ENCODE peak calls at places on chromosomes 5 and 9, in six cellular contexts. F is body of pancreas, U is upper lobe of right lung, L is foreskin fibroblast, T is HFF-Myc, W is RWPE1. E is an unnamed sample.

GRCh38 chr5:124342027-124342471 is 404.4 kb downstream of the ZNF608 start:
- DNase-seq in T (peak), F (peak), U (no peak), W (no peak), L (peak), E (no peak)

GRCh38 chr5:121384359-121384758 is 467.3 kb upstream of the FTMT start:
- DNase-seq in W (no peak), L (no peak), F (no peak), U (no peak), T (no peak), E (no peak)

GRCh38 chr5:63961598-63962161 is 565 bp downstream of the HTR1A start:
- DNase-seq in W (no peak), L (no peak), T (no peak), F (no peak), U (peak), E (no peak)

GRCh38 chr9:123922911-123923310 is 7.0 kb downstream of the DENND1A start:
- DNase-seq in W (no peak), F (no peak), L (no peak), U (no peak), T (no peak), E (no peak)

GRCh38 chr5:153513171-153513570 is 22.7 kb downstream of the GRIA1 start:
- DNase-seq in T (no peak), L (peak), W (no peak), F (no peak), U (no peak), E (no peak)

GRCh38 chr9:128456613-128457061 is 831 bp downstream of the ODF2 start:
- DNase-seq in F (peak), L (peak), U (peak), T (no peak), W (peak), E (peak)

GRCh38 chr5:882253-883185 is 10.1 kb downstream of the BRD9 start:
- DNase-seq in T (no peak), W (no peak), U (no peak), F (no peak), L (no peak), E (no peak)

GRCh38 chr5:41863871-41864486 is 6.2 kb downstream of the OXCT1 start:
- DNase-seq in U (no peak), T (no peak), F (no peak), L (peak), W (no peak), E (no peak)

GRCh38 chr9:79470957-79471356 is 100.8 kb upstream of the TLE4 start:
- DNase-seq in T (no peak), F (no peak), U (no peak), W (no peak), L (no peak), E (no peak)

GRCh38 chr5:96203761-96204160 is 229.3 kb downstream of the PCSK1 start:
- DNase-seq in W (no peak), T (no peak), L (peak), F (no peak), U (no peak), E (no peak)

GRCh38 chr5:53481354-53481886 is 991 bp downstream of the FST start:
- DNase-seq in W (no peak), U (no peak), T (no peak), F (no peak), L (peak), E (no peak)

GRCh38 chr5:143536364-143536763 is 132.9 kb upstream of the NR3C1 start:
- DNase-seq in W (peak), T (peak), U (no peak), F (peak), L (peak), E (peak)

GRCh38 chr5:8686707-8687106 is 817.8 kb downstream of the MTRR start:
- DNase-seq in U (no peak), W (no peak), T (no peak), F (no peak), L (peak), E (peak)

GRCh38 chr9:33795281-33795680 is at the start of gene PRSS3:
- DNase-seq in W (no peak), F (peak), U (no peak), T (no peak), L (no peak), E (no peak)

GRCh38 chr5:154740957-154741356 is 14.2 kb upstream of the LARP1 start:
- DNase-seq in L (peak), W (no peak), U (no peak), F (peak), T (no peak), E (no peak)

GRCh38 chr9:11269036-11269435 is 656.2 kb upstream of the PTPRD start:
- DNase-seq in U (no peak), W (no peak), L (no peak), T (no peak), F (no peak), E (no peak)

GRCh38 chr5:173602423-173602822 is 14.0 kb downstream of the BOD1 start:
- DNase-seq in F (peak), U (peak), L (peak), W (no peak), T (no peak), E (peak)

GRCh38 chr9:107848598-107848997 is 359.0 kb upstream of the KLF4 start:
- DNase-seq in F (no peak), L (peak), T (no peak), U (no peak), W (no peak), E (peak)

GRCh38 chr9:18821794-18822193 is 211.2 kb downstream of the SAXO1 start:
- DNase-seq in F (no peak), L (peak), U (no peak), W (no peak), T (no peak), E (no peak)

GRCh38 chr5:76718880-76719279 is 3.0 kb downstream of the F2R start:
- DNase-seq in F (no peak), W (no peak), U (no peak), L (peak), T (no peak), E (no peak)

GRCh38 chr9:87558606-87559005 is 60.9 kb downstream of the DAPK1 start:
- DNase-seq in W (no peak), U (no peak), F (no peak), L (no peak), T (no peak), E (no peak)

GRCh38 chr5:53167836-53168235 is 58.3 kb upstream of the MOCS2 start:
- DNase-seq in L (peak), W (no peak), U (no peak), T (no peak), F (peak), E (peak)

GRCh38 chr5:112733586-112733985 is 4.1 kb upstream of the APC start:
- DNase-seq in U (no peak), F (no peak), L (peak), T (no peak), W (no peak), E (no peak)

GRCh38 chr9:137457406-137458193 is 1.5 kb downstream of the NSMF start:
- DNase-seq in W (no peak), T (no peak), F (peak), U (peak), L (no peak), E (no peak)

GRCh38 chr5:61604626-61605025 is 272.6 kb downstream of the ZSWIM6 start:
- DNase-seq in L (peak), T (no peak), U (no peak), F (no peak), W (peak), E (no peak)

GRCh38 chr9:101592788-101593187 is 2.0 kb downstream of the PPP3R2 start:
- DNase-seq in W (no peak), L (no peak), U (no peak), F (no peak), T (no peak), E (no peak)

GRCh38 chr5:56183507-56183906 is 49.6 kb downstream of the ANKRD55 start:
- DNase-seq in W (peak), L (peak), T (peak), F (no peak), U (no peak), E (peak)

GRCh38 chr9:77215874-77216273 is 38.5 kb downstream of the VPS13A start:
- DNase-seq in L (peak), U (no peak), T (no peak), W (no peak), F (no peak), E (no peak)
- TF ChIP-seq CTCF in L (no peak), U (no peak), T (peak), W (no peak), F (no peak), E (peak)

DNA sequence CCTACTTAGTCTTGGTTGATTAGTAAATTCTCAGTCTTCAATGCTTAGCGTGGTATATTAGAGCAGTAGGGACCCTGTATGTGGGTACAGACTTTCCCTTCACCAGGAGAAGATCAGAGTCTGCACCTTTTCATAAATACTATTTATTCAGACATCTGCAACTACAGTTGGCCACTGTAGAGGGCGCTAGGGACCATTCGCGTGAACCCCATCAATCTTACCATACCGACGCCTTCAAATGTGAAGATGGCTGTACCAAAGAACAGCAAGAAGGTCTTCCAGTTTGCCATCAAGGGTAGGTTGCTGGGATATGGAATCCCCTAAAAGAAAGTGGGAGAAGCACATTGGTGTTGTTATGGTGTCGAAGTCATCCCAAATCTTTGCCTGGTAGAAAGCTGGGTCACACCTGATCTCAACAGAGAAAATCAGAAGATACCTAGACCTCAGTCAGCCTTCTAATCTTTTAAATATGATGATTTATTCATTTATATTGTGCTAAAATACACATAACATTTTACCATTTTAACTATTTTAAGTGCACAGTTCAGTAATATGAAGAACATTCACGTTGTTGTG is 19.1 kb downstream of the SLC36A3 start:
- DNase-seq in U (no peak), W (no peak), F (no peak), L (no peak), T (no peak), E (no peak)
- TF ChIP-seq CTCF in U (peak), W (no peak), F (no peak), L (peak), T (peak), E (peak)

GRCh38 chr9:111691686-111692329 is 30.4 kb downstream of the GNG10 start:
- DNase-seq in L (peak), F (no peak), U (no peak), T (peak), W (peak), E (peak)
- TF ChIP-seq CTCF in L (peak), F (peak), U (peak), T (peak), W (peak), E (peak)

DNA sequence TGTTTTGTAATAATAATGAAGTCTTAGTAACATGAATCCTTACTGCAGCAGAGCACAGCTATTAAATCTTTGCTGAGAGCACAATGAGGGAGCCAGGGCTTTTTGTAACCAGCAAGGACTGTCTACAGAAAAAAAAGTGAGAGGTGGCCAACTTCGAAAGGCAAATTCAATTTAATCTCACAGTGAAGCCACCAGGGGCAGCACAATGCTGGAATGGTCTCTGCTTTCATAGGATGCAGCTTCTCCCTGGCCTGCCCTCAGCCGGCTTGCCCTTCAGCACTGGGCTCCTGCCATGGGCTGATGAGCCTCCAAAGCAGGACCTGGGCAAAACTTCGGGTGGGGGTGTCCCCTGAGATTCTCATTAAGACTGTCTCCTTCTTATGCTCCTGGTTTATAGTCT is 134.3 kb downstream of the GNAQ start:
- DNase-seq in L (no peak), W (no peak), F (no peak), T (peak), U (no peak), E (no peak)
- TF ChIP-seq CTCF in L (no peak), W (no peak), F (peak), T (peak), U (no peak), E (no peak)

GRCh38 chr5:167716376-167716775 is 575.1 kb upstream of the WWC1 start:
- DNase-seq in U (no peak), F (no peak), L (no peak), W (no peak), T (no peak), E (peak)
- TF ChIP-seq CTCF in U (no peak), F (no peak), L (no peak), W (no peak), T (no peak), E (no peak)

GRCh38 chr9:35452481-35452880 is 37.4 kb upstream of the RUSC2 start:
- DNase-seq in U (no peak), L (peak), W (no peak), T (no peak), F (no peak), E (no peak)
- TF ChIP-seq CTCF in U (no peak), L (no peak), W (no peak), T (peak), F (no peak), E (peak)